ENCODE peak calls at places on chromosome 12, in five cellular contexts. G, F, P, R and O are unnamed samples.

GRCh38 chr12:15856097-15856982 is 25.8 kb upstream of the STRAP start:
- DNase-seq in G (peak; percentile 30), F (peak; percentile 22), P (no peak), R (peak; percentile 68), O (no peak)

GRCh38 chr12:13211859-13212664 is 15.5 kb downstream of the EMP1 start:
- DNase-seq in G (peak; percentile 52), F (peak; percentile 50), P (no peak), R (peak; percentile 83), O (no peak)

GRCh38 chr12:68138480-68138879 is 21.1 kb downstream of the IFNG start:
- DNase-seq in G (no peak), F (no peak), P (no peak), R (no peak), O (no peak)

GRCh38 chr12:93653712-93654111 is 23.5 kb upstream of the CRADD start:
- DNase-seq in G (no peak), F (no peak), P (no peak), R (no peak), O (no peak)

GRCh38 chr12:63826002-63826585 is 18.4 kb upstream of the SRGAP1 start:
- DNase-seq in G (no peak), F (no peak), P (no peak), R (peak; percentile 66), O (no peak)

GRCh38 chr12:102685841-102686240 is 205.5 kb upstream of the IGF1 start:
- DNase-seq in G (no peak), F (no peak), P (no peak), R (no peak), O (no peak)

GRCh38 chr12:67096533-67097318 is 172.4 kb upstream of the CAND1 start:
- DNase-seq in G (no peak), F (no peak), P (no peak), R (no peak), O (no peak)

GRCh38 chr12:124660846-124661245 is 93.4 kb upstream of the NCOR2 start:
- DNase-seq in G (no peak), F (no peak), P (no peak), R (no peak), O (no peak)

GRCh38 chr12:101823891-101824290 is 6.9 kb downstream of the GNPTAB start:
- DNase-seq in G (peak; percentile 32), F (peak; percentile 51), P (no peak), R (peak; percentile 23), O (peak; percentile 74)

GRCh38 chr12:100820314-100820713 is 25.7 kb downstream of the ANO4 start:
- DNase-seq in G (no peak), F (no peak), P (no peak), R (no peak), O (no peak)

GRCh38 chr12:121796855-121797751 is 3.6 kb upstream of the RHOF start:
- DNase-seq in G (peak; percentile 97), F (no peak), P (peak; percentile 94), R (peak; percentile 96), O (peak; percentile 92)
- H3K4me3 ChIP-seq in G (peak overlapping the region; percentile 15), F (no peak overlapping the region), P (no peak overlapping the region), R (no peak overlapping the region), O (peak overlapping the region; percentile 80)

GRCh38 chr12:123268850-123269249 is 2.8 kb downstream of the CDK2AP1 start:
- DNase-seq in G (no peak), F (no peak), P (peak; percentile 76), R (no peak), O (no peak)
- H3K4me1 ChIP-seq in G (peaks cover 3% of the 10 kb centered on the region), F (peaks cover 26% of the 10 kb centered on the region), P (peaks cover 48% of the 10 kb centered on the region), R (peaks cover 16% of the 10 kb centered on the region), O (peaks cover 3% of the 10 kb centered on the region)

DNA sequence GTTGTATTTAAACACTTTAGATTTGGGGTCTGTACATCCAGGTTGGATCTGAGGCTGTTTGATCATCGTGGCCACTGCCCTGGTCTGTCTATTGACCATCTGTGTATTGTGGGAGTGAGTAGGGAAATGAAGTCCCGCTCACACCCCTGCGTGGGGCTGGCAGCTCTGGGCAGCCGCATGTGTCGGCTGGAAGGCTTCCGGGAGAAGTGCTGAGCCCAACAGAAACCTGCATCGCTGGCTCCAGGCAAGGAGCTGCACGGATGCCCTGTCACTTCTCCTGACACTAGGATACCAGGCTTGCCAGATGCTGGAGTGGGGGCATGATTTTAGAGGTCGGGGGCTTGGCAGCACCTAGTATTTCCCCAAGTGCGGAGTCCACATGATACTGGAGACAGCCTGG is 93.6 kb downstream of the PHETA1 start:
- DNase-seq in G (no peak), F (no peak), P (no peak), R (no peak), O (no peak)
- TF ChIP-seq CTCF in G (no peak), F (no peak), P (no peak), R (no peak), O (no peak)

DNA sequence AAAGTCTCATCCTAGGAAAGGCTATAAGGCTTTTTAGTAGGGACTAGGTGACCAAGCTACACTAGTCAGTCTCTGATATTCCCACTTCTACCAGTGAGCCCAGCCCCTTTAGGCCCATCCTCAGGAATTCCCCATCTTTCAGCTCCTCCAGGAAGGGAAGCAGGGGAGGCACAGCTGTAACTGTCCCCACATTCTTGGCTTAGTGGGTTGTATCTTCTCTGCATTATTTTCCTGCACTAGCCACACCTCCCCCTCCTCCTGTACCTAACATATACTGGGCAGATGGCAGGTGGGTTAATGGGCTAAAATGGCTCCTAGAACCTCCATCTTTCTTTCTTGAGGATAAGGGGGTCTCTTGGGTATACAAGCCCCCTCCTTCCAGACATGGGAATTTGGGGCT is 439 bp upstream of the CYP27B1 start:
- DNase-seq in G (no peak), F (no peak), P (no peak), R (no peak), O (no peak)
- H3K4me3 ChIP-seq in G (no peak overlapping the region), F (no peak overlapping the region), P (no peak overlapping the region), R (no peak overlapping the region), O (no peak overlapping the region)

GRCh38 chr12:48026081-48026827 is 22.0 kb upstream of the COL2A1 start:
- DNase-seq in G (no peak), F (no peak), P (no peak), R (no peak), O (no peak)
- H3K4me1 ChIP-seq in G (no peaks in the 10 kb centered on the region), F (no peaks in the 10 kb centered on the region), P (no peaks in the 10 kb centered on the region), R (peaks cover 50% of the 10 kb centered on the region), O (peaks cover 9% of the 10 kb centered on the region)

GRCh38 chr12:3683670-3684069 is 69.2 kb downstream of the CRACR2A start:
- DNase-seq in G (no peak), F (no peak), P (no peak), R (no peak), O (no peak)

GRCh38 chr12:3677609-3678008 is 75.3 kb downstream of the CRACR2A start:
- DNase-seq in G (no peak), F (no peak), P (no peak), R (no peak), O (no peak)

GRCh38 chr12:3679831-3680230 is 73.1 kb downstream of the CRACR2A start:
- DNase-seq in G (no peak), F (no peak), P (no peak), R (no peak), O (no peak)

GRCh38 chr12:3681595-3681921 is 71.4 kb downstream of the CRACR2A start:
- DNase-seq in G (no peak), F (no peak), P (no peak), R (no peak), O (no peak)

GRCh38 chr12:3680919-3681594 is 71.9 kb downstream of the CRACR2A start:
- DNase-seq in G (no peak), F (no peak), P (no peak), R (peak; percentile 47), O (peak; percentile 81)
- TF ChIP-seq CTCF in G (no peak), F (no peak), P (no peak), R (peak; percentile 36), O (no peak)

GRCh38 chr12:81077329-81077685 is 572 bp upstream of the ACSS3 start:
- DNase-seq in G (no peak), F (no peak), P (no peak), R (no peak), O (peak; percentile 71)
- H3K4me3 ChIP-seq in G (peak overlapping the region; percentile 53), F (no peak overlapping the region), P (no peak overlapping the region), R (peak overlapping the region; percentile 82), O (peak overlapping the region; percentile 80)

GRCh38 chr12:14369322-14369721 is 3.8 kb downstream of the ATF7IP start:
- DNase-seq in G (no peak), F (no peak), P (no peak), R (no peak), O (no peak)
- H3K4me1 ChIP-seq in G (peaks cover 9% of the 10 kb centered on the region), F (peaks cover 52% of the 10 kb centered on the region), P (peaks cover 84% of the 10 kb centered on the region), R (peaks cover 8% of the 10 kb centered on the region), O (peaks cover 22% of the 10 kb centered on the region)

DNA sequence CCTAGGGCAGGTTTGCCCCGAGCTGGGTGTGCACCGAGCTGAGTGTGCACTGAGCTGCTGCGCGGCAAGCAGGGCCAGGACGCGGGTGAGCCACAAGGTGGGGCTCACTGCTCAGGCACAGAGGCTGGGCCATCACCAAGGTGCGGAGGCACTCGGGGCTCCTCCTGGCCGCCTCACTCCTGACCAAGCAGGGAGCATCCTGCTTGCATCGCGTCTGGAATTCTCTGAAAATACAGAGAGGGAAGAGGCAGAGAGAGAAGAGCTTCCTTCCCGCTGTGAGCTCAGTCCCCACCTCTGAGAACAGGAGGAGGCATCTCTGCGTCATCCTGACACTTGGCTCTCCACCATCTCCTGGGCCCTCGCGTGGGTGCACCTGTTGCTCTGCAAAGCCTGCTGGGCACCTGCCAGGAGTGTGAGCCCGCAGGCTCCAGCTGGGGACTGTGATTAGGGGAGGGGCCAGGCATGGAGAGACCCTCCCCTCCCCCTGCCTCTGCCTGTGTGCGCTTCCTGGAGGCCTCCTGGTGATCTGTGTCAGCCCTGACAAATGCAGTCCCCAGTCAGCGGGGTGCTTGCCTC is 116.3 kb downstream of the GLT1D1 start:
- DNase-seq in G (no peak), F (no peak), P (no peak), R (peak; percentile 74), O (no peak)
- TF ChIP-seq CTCF in G (peak; percentile 14), F (no peak), P (peak; percentile 25), R (peak; percentile 68), O (no peak)

GRCh38 chr12:54017027-54017788 is 8.4 kb downstream of the HOXC8 start:
- DNase-seq in G (no peak), F (no peak), P (no peak), R (no peak), O (no peak)

GRCh38 chr12:54016478-54016964 is 7.7 kb downstream of the HOXC8 start:
- DNase-seq in G (no peak), F (no peak), P (no peak), R (peak; percentile 76), O (no peak)

GRCh38 chr12:54018608-54018984 is 9.6 kb upstream of the HOXC6 start:
- DNase-seq in G (no peak), F (no peak), P (no peak), R (no peak), O (no peak)

GRCh38 chr12:54019111-54019811 is 9.0 kb upstream of the HOXC6 start:
- DNase-seq in G (no peak), F (no peak), P (no peak), R (no peak), O (no peak)

DNA sequence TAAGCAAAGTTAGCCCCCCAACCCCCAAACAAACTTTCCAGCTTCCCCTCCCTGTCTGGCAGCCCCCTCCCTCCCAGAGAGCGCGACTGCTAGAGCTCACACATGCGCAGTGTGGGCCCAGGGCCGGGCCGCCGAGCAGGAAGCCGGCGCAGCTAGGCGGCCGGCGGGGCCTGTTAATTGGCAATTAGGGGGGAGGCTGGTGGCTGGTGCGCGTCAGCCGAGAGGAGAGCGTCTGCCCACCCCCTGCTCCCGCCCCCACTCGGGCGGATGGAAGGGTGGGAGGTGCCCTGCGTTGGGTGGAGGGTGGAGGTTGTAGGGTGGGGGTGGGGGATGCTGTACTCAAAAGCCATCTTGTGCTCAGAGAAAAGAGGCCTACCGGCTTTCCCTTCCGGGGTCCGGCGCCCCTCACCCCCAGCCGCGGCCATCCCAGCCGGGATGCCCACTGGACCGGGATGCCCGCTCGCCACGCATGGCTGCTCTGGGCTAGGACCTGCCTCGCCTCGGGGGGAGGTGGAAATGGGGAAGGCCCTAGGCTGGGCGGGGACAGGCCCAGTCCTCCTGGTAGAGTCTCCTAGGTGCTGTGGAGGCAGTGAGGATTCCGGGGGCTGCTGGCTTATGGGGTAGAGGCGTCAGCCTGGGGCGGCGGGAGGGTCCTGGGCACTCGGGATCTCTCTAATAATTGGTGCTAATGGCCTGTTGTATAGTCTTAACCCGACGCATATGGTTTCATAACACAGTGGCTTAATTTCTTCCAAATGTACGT is 9.2 kb downstream of the HOXC8 start:
- DNase-seq in G (peak; percentile 73), F (peak; percentile 68), P (peak; percentile 93), R (peak; percentile 92), O (peak; percentile 75)
- H3K4me3 ChIP-seq in G (peak overlapping the region; percentile 7), F (peak overlapping the region; percentile 69), P (peak overlapping the region; percentile 20), R (peak overlapping the region; percentile 62), O (peak overlapping the region; percentile 40)